ENCODE peak calls at places on chromosomes 11 and 22, in five cellular contexts. R is RWPE2, E is aorta, U is endodermal cell, B is thyroid gland. P is an unnamed sample.

GRCh38 chr11:75188671-75189070 is 37.8 kb downstream of the SLCO2B1 start:
- DNase-seq in R (no peak), E (peak; percentile 46), U (no peak), B (no peak), P (no peak)

GRCh38 chr11:47915407-47916137 is 64.8 kb upstream of the PTPRJ start:
- DNase-seq in R (no peak), E (no peak), U (no peak), B (no peak), P (peak; percentile 37)

GRCh38 chr22:26502688-26503561 is 9.3 kb downstream of the TFIP11 start:
- DNase-seq in R (no peak), E (peak; percentile 60), U (peak; percentile 88), B (peak; percentile 36), P (peak; percentile 48)

GRCh38 chr11:40924915-40925314 is 534.5 kb downstream of the LRRC4C start:
- DNase-seq in R (no peak), E (no peak), U (no peak), B (no peak), P (no peak)

GRCh38 chr11:2150206-2150847 is 10.7 kb downstream of the INS start:
- DNase-seq in R (no peak), E (no peak), U (peak; percentile 67), B (no peak), P (no peak)

GRCh38 chr11:119155733-119156492 is 7.1 kb downstream of the ABCG4 start:
- DNase-seq in R (no peak), E (no peak), U (peak; percentile 75), B (peak; percentile 14), P (no peak)

GRCh38 chr11:26247340-26247739 is 84.6 kb upstream of the ANO3 start:
- DNase-seq in R (no peak), E (no peak), U (no peak), B (no peak), P (no peak)

GRCh38 chr11:44634401-44635281 is 69.2 kb downstream of the CD82 start:
- DNase-seq in R (peak; percentile 91), E (peak; percentile 77), U (peak; percentile 91), B (peak; percentile 86), P (peak; percentile 82)

GRCh38 chr11:65623852-65624616 is 8.5 kb downstream of the PCNX3 start:
- DNase-seq in R (no peak), E (no peak), U (no peak), B (no peak), P (no peak)

GRCh38 chr11:69337211-69337721 is 43.3 kb downstream of the MYEOV start:
- DNase-seq in R (no peak), E (no peak), U (peak; percentile 26), B (no peak), P (peak; percentile 84)

GRCh38 chr11:7611411-7611810 is 61.9 kb downstream of the CYB5R2 start:
- DNase-seq in R (no peak), E (no peak), U (no peak), B (no peak), P (peak; percentile 19)
- H3K27ac ChIP-seq in R (no peak overlapping the region), E (no peak overlapping the region), U (no peak overlapping the region), B (peak overlapping the region; percentile 81), P (no peak overlapping the region)

DNA sequence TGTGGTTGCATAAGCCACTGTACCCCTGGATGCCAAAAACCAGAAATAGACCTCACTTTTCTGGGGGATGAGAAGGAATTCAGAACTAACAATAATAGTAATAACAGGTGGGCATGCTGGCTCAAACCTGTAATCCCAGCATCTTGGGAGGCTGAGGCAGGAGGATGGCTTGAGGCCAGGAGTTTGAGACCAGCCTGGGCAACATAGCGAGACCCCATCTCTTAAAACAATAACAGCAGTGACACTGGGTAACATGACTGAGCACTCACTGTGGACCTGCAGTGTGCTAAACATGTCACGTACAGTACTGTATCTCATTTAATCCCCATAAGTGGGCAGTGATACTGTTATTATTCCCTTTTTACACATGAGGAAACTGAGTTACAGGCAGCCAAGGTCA is 10.0 kb downstream of the FLRT1 start:
- DNase-seq in R (no peak), E (no peak), U (no peak), B (no peak), P (no peak)
- H3K27ac ChIP-seq in R (no peak overlapping the region), E (no peak overlapping the region), U (no peak overlapping the region), B (peak overlapping the region; percentile 66), P (no peak overlapping the region)

GRCh38 chr22:50252081-50253045 is 1.3 kb upstream of the HDAC10 start:
- DNase-seq in R (no peak), E (peak; percentile 83), U (peak; percentile 92), B (peak; percentile 79), P (peak; percentile 79)
- H3K27ac ChIP-seq in R (peak overlapping the region; percentile 68), E (no peak overlapping the region), U (no peak overlapping the region), B (no peak overlapping the region), P (peak overlapping the region; percentile 72)

DNA sequence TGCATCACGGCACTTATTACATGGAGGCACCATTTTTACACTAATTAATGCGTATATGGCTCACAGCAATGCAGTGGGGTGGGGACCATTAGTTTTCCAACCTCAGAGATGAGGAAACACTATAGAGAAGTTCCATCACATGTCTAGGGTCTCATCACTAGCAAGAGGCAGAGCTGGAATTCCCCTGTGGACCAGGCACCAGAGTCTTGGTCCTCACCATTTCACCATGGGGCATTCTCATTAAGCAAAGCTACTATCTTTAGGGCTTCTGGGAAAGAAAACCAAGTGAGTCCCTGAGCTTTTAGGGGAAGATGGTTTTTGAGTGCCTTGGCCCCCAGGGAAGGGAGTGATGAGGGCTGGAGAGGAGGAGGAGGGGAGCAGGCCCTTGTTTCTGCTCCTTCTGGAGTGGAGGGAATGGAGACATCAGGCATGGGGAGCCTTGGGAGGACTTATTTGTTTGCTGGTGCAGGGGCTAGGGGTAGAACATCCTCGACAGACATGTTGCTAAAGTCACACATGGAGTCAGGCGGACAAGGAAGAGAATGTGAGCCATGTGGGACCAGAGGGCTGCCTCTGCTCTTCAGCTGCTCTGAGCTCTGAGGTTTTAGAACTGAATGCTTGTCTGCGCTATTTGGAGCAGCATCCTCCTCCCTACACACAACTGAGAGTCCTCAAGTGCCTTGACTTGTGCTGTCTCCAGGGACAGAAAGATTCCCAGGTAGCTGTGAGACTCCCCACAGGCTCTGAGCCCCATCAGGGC is 40.3 kb upstream of the ZBED5 start:
- DNase-seq in R (no peak), E (no peak), U (no peak), B (no peak), P (peak; percentile 30)
- H3K27ac ChIP-seq in R (peak overlapping the region; percentile 100), E (peak overlapping the region; percentile 94), U (no peak overlapping the region), B (peak overlapping the region; percentile 95), P (no peak overlapping the region)

GRCh38 chr22:31094741-31095140 is 12.6 kb downstream of the SELENOM start:
- DNase-seq in R (no peak), E (no peak), U (no peak), B (no peak), P (no peak)

GRCh38 chr22:31096637-31097274 is 10.6 kb downstream of the SELENOM start:
- DNase-seq in R (no peak), E (no peak), U (peak; percentile 69), B (no peak), P (no peak)

GRCh38 chr22:31093956-31094622 is 13.0 kb downstream of the SMTN start:
- DNase-seq in R (peak; percentile 59), E (peak; percentile 50), U (peak; percentile 33), B (peak; percentile 50), P (peak; percentile 80)

GRCh38 chr22:31097941-31098632 is 9.3 kb downstream of the SELENOM start:
- DNase-seq in R (no peak), E (no peak), U (no peak), B (no peak), P (no peak)

DNA sequence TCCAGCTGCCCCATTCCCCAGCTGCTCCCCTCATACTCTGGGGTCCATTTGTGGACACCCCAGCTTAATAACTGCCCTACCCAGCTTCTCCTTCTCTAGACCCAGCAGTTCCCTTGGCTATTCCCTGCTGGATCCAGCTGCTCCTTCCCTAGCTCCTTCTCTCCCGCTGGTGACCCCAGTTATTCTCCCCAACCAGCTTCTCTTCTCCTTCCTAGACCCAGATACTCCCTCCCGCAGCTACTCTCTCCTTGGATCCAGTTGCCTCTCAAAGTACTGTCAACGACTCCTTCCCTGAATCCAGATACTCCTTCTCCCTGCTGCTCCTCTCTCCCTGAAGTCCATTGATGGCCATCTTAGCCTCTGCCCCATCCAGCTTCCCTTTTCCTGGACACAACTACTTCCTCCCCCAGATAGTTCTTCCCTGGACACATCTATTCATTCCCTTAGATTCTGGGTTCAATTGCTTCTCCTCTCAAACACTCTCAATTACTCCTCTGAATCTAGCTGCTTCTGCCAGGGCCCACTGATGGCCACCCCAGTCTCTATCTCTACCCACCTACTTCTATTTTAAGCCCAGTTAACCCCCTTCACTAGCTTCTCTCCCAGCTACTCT is 11.6 kb downstream of the SELENOM start:
- DNase-seq in R (no peak), E (no peak), U (no peak), B (no peak), P (no peak)
- H3K27ac ChIP-seq in R (no peak overlapping the region), E (no peak overlapping the region), U (no peak overlapping the region), B (no peak overlapping the region), P (no peak overlapping the region)

GRCh38 chr11:81993755-81994154 is 739.9 kb downstream of the FAM181B start:
- DNase-seq in R (no peak), E (no peak), U (no peak), B (no peak), P (no peak)
- H3K27ac ChIP-seq in R (no peak overlapping the region), E (no peak overlapping the region), U (no peak overlapping the region), B (no peak overlapping the region), P (no peak overlapping the region)

DNA sequence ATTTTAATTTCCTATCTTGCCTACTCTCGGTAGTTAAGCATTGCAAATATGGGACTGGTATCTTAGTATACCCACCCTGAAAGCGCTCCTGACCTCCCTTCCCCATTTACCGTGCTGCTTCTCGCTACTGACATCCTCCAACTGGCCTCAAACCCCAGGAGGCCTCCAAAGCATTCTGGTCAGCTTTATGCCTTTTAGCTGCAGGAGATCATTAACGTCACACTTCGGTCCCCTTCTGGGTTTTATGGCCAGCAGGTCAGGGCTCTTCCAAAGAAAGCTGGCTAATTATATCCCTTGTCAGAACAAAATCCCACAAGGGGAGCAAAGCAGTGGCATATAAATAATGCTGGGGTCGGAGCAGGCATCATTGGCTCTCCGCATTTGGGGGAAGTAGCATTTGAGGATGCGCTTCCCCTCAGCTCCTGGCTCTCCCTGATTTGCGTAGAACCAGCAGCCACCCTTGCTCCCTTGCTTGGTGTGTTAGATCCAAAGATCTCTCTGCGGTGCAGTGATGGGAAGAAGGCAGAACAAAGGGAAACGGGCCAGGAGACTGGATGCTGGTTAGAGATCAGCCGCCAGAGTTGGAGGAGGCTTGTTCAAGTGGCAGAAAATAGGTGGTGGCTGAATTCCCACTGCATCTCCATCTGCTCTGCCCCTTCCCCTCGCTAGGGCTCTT is 117.4 kb downstream of the DBX1 start:
- DNase-seq in R (no peak), E (no peak), U (no peak), B (no peak), P (no peak)
- H3K27ac ChIP-seq in R (no peak overlapping the region), E (peak overlapping the region; percentile 3), U (peak overlapping the region; percentile 40), B (no peak overlapping the region), P (no peak overlapping the region)

GRCh38 chr11:14420223-14420622 is 61.2 kb upstream of the RRAS2 start:
- DNase-seq in R (no peak), E (no peak), U (peak; percentile 78), B (no peak), P (no peak)
- H3K27ac ChIP-seq in R (no peak overlapping the region), E (no peak overlapping the region), U (no peak overlapping the region), B (no peak overlapping the region), P (no peak overlapping the region)

DNA sequence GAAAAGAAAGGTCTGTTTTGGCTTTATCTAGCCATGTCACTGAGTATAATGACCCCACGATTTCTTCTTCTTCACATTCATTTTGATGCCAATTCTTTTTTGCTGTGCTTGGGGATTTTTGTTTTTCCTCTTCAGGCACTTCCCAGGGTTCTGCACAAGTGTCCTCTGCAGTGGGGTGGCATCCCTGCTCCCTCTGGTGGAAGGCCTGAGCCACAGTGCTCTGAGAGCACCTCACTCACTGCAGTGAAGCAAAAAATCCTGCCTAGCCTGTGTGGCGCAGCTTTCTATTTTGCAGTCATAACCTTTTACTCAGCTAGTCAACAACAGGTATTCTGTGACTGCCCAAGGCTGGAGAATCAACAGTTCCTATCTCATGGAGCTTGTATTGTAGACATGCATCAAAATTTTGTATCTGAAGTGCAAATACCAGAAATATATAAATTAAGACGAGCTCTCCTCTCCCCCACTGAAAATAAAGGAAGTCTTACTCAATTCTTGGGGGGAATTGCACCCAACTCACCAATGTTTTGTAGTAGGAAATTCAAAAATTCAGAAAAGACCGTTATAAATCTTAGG is 153.3 kb downstream of the NCAM1 start:
- DNase-seq in R (no peak), E (peak; percentile 65), U (peak; percentile 87), B (peak; percentile 66), P (peak; percentile 32)
- H3K27ac ChIP-seq in R (no peak overlapping the region), E (peak overlapping the region; percentile 93), U (no peak overlapping the region), B (no peak overlapping the region), P (no peak overlapping the region)